ENCODE peak calls at places on chromosome X, in six cellular contexts. N, U, T, I, K and B are unnamed samples.

GRCh38 chrX:71320126-71320525 is 18.6 kb downstream of the ITGB1BP2 start:
- DNase-seq in N (no peak), U (no peak), T (no peak), I (no peak), K (no peak), B (no peak)

GRCh38 chrX:125291124-125291523 is 28.5 kb upstream of the TEX13C start:
- DNase-seq in N (no peak), U (no peak), T (no peak), I (no peak), K (no peak), B (no peak)

GRCh38 chrX:57900961-57901360 is 9.3 kb downstream of the ZXDA start:
- DNase-seq in N (no peak), U (no peak), T (no peak), I (no peak), K (no peak), B (no peak)

GRCh38 chrX:68748030-68748429 is 80.8 kb upstream of the EFNB1 start:
- DNase-seq in N (no peak), U (no peak), T (no peak), I (no peak), K (no peak), B (no peak)

GRCh38 chrX:17635231-17635630 is 102.1 kb upstream of the SCML1 start:
- DNase-seq in N (no peak), U (no peak), T (no peak), I (no peak), K (no peak), B (peak; percentile 27)

GRCh38 chrX:33974676-33975075 is 157.4 kb downstream of the FAM47A start:
- DNase-seq in N (no peak), U (no peak), T (no peak), I (no peak), K (no peak), B (no peak)

GRCh38 chrX:154802838-154803410 is 2.4 kb downstream of the MPP1 start:
- DNase-seq in N (no peak), U (no peak), T (no peak), I (no peak), K (no peak), B (no peak)

GRCh38 chrX:14712096-14712495 is 160.8 kb downstream of the FANCB start:
- DNase-seq in N (no peak), U (no peak), T (no peak), I (no peak), K (no peak), B (no peak)

GRCh38 chrX:125998432-125998831 is 167.7 kb downstream of the DCAF12L2 start:
- DNase-seq in N (no peak), U (no peak), T (no peak), I (peak; percentile 1), K (no peak), B (no peak)

GRCh38 chrX:96770315-96770714 is 85.7 kb downstream of the DIAPH2 start:
- DNase-seq in N (no peak), U (peak; percentile 7), T (no peak), I (peak; percentile 20), K (no peak), B (no peak)

GRCh38 chrX:51891821-51892551 is 1.4 kb upstream of the MAGED1 start:
- DNase-seq in N (no peak), U (no peak), T (peak; percentile 29), I (peak; percentile 35), K (peak; percentile 55), B (no peak)

GRCh38 chrX:41956027-41956426 is 32.7 kb upstream of the CASK start:
- DNase-seq in N (no peak), U (no peak), T (no peak), I (no peak), K (no peak), B (no peak)
- TF ChIP-seq EP300 in N (no peak), U (no peak), T (no peak), I (no peak), K (no peak), B (no peak)

GRCh38 chrX:150663061-150663460 is 30.1 kb upstream of the MTMR1 start:
- DNase-seq in N (no peak), U (no peak), T (no peak), I (peak; percentile 33), K (no peak), B (no peak)

GRCh38 chrX:150664290-150664689 is 28.9 kb upstream of the MTMR1 start:
- DNase-seq in N (no peak), U (no peak), T (peak; percentile 30), I (peak; percentile 16), K (no peak), B (no peak)
- TF ChIP-seq EP300 in N (no peak), U (no peak), T (no peak), I (no peak), K (no peak), B (no peak)

GRCh38 chrX:133120406-133120805 is 23.5 kb upstream of the USP26 start:
- DNase-seq in N (no peak), U (no peak), T (no peak), I (no peak), K (no peak), B (no peak)
- TF ChIP-seq EP300 in N (no peak), U (no peak), T (no peak), I (no peak), K (no peak), B (no peak)

GRCh38 chrX:12956704-12957541 is 18.0 kb upstream of the TMSB4X start:
- DNase-seq in N (no peak), U (peak; percentile 52), T (no peak), I (peak; percentile 4), K (no peak), B (no peak)
- TF ChIP-seq EP300 in N (no peak), U (no peak), T (no peak), I (no peak), K (peak; percentile 40), B (no peak)

GRCh38 chrX:139795196-139795595 is 87.2 kb upstream of the MCF2 start:
- DNase-seq in N (no peak), U (no peak), T (no peak), I (no peak), K (no peak), B (no peak)
- TF ChIP-seq EP300 in N (no peak), U (no peak), T (no peak), I (no peak), K (no peak), B (no peak)

GRCh38 chrX:131831185-131831520 is 191.9 kb upstream of the STK26 start:
- DNase-seq in N (no peak), U (no peak), T (no peak), I (no peak), K (no peak), B (no peak)

GRCh38 chrX:131827935-131828334 is 195.2 kb upstream of the STK26 start:
- DNase-seq in N (no peak), U (no peak), T (no peak), I (peak; percentile 28), K (no peak), B (no peak)

GRCh38 chrX:131826572-131826971 is 196.5 kb upstream of the STK26 start:
- DNase-seq in N (no peak), U (no peak), T (no peak), I (no peak), K (no peak), B (no peak)

GRCh38 chrX:131828482-131828881 is 194.6 kb upstream of the STK26 start:
- DNase-seq in N (no peak), U (no peak), T (no peak), I (no peak), K (no peak), B (no peak)

DNA sequence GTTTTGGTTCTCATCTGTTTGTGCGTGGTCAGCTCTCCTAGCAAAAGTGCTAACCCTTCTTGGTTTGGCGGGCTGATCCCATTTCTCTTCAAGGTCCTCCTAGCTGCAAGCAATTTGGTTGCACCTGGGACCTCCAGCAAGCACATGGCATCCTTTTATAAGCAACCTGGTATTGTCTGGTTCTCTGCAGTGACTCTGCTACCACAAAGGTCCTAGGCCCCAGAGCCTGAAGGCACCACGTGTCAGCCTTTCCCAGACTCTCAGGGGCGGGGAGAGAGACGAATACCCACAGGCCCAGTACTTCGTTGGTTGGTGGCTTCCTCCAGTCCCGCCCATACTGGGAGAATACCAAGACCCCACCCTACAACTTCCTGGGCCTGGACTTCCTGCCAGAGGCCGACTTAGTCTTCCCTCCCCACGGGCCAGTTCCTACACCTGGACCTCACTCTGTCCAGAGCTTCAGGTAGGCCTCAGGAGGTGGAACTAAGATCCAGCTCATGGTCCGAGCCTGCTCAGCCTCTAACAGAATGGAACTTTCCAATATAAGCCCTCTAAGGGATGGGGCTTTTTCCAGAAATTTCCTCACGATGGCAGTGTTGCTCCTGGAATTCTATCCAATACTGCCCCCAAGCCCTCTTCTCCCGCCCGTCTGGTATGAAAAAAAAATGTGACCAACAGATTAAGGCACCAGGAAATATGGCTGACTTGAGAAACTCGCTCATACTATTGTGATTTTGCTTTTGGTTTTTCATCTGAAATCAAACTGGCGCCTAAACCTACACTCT is 192.5 kb upstream of the STK26 start:
- DNase-seq in N (no peak), U (no peak), T (peak; percentile 79), I (peak; percentile 56), K (peak; percentile 76), B (peak; percentile 74)
- TF ChIP-seq EP300 in N (no peak), U (no peak), T (no peak), I (no peak), K (peak; percentile 68), B (no peak)

DNA sequence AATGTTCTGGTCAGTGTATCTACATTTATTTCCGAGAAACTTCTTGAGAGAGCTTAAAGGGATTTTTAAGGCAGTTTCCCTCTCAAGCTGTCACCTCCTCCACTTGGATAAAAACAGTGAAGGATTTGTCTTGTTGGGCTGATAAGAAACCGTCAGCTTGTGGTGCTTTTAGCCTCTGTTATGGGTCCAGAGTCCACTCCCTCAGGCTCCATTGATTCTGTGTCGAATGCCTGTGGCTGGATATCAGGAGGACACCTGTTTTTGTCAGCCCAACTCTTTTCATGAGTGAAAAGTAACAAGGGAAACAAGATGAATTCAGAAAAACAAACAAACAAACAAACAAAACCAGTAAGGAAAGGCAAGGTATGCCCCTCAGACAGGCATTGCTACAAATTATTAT is 12.4 kb downstream of the CLCN4 start:
- DNase-seq in N (no peak), U (no peak), T (no peak), I (no peak), K (no peak), B (no peak)
- TF ChIP-seq EP300 in N (no peak), U (no peak), T (no peak), I (no peak), K (no peak), B (no peak)

DNA sequence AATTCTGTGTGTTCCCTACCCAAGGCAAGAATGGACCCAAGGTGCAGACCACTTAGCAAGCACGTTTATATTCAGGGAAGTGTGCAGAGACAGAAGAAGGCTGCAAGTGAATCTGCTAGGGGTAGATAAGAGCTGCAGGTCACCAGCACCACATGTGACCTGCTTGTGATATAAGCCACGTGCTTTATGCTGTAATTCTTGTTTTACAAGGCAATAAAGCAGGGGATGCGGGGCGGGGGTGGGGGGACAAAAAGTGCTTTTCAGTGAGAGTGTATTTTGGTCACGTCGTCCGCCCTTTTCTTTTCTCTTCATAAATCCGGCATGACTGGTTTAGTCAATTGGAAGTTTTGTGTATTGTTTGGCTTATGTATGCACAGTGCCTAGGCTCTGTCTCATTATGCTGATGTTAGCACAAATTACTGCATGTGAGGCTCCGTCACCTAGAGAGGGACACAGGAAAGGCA is 192.7 kb downstream of the RBMX2 start:
- DNase-seq in N (no peak), U (no peak), T (no peak), I (peak; percentile 5), K (no peak), B (no peak)
- TF ChIP-seq EP300 in N (no peak), U (no peak), T (no peak), I (no peak), K (no peak), B (no peak)